ENCODE peak calls at places on chromosomes 11 and 22, in seven cellular contexts. V, I, K, X, U, J and Q are unnamed samples.

GRCh38 chr11:58142781-58143180 is 17.5 kb upstream of the OR9I1 start:
- DNase-seq in V (no peak), I (no peak), J (no peak), U (no peak), K (no peak), X (no peak), Q (no peak)

GRCh38 chr22:27315833-27316232 is 485.7 kb downstream of the MN1 start:
- DNase-seq in J (no peak), X (no peak), V (no peak), K (no peak), U (no peak), I (no peak), Q (no peak)

GRCh38 chr11:19846654-19847330 is 134.2 kb downstream of the NAV2 start:
- DNase-seq in I (no peak), J (no peak), U (no peak), V (no peak), K (no peak), X (no peak), Q (peak; percentile 18)

GRCh38 chr11:6321961-6322362 is 1.7 kb upstream of the CAVIN3 start:
- DNase-seq in J (peak; percentile 37), U (no peak), I (peak; percentile 52), V (no peak), X (no peak), K (no peak), Q (peak; percentile 83)

GRCh38 chr11:95432714-95433503 is 201.9 kb upstream of the SESN3 start:
- DNase-seq in U (no peak), X (peak; percentile 13), J (no peak), V (no peak), I (no peak), K (no peak), Q (peak; percentile 33)

GRCh38 chr11:6568191-6568918 is 35.1 kb downstream of the RRP8 start:
- DNase-seq in X (peak; percentile 65), K (peak; percentile 26), J (peak; percentile 77), V (no peak), U (no peak), I (no peak), Q (peak; percentile 47)

GRCh38 chr11:134052988-134053945 is 15.6 kb upstream of the JAM3 start:
- DNase-seq in J (no peak), U (no peak), X (no peak), I (no peak), K (no peak), V (no peak), Q (peak; percentile 71)

GRCh38 chr11:1672613-1673400 is 24.2 kb upstream of the KRTAP5-6 start:
- DNase-seq in J (no peak), X (no peak), U (no peak), I (no peak), V (no peak), K (no peak), Q (no peak)

GRCh38 chr11:69670158-69670845 is 4.9 kb downstream of the LTO1 start:
- DNase-seq in U (peak; percentile 93), J (peak; percentile 93), V (peak; percentile 77), I (peak; percentile 56), X (peak; percentile 93), K (peak; percentile 40), Q (peak; percentile 90)

GRCh38 chr22:28674121-28674563 is 5.5 kb downstream of the TTC28 start:
- DNase-seq in V (peak; percentile 74), X (no peak), I (no peak), K (peak; percentile 88), U (peak; percentile 10), J (peak; percentile 38), Q (peak; percentile 41)

GRCh38 chr11:112352907-112353306 is 92.2 kb upstream of the PLET1 start:
- DNase-seq in I (no peak), U (no peak), V (no peak), X (no peak), K (no peak), J (peak; percentile 8), Q (peak; percentile 12)

GRCh38 chr11:20563871-20564270 is 35.5 kb upstream of the SLC6A5 start:
- DNase-seq in I (no peak), J (no peak), K (no peak), U (no peak), X (no peak), V (no peak), Q (no peak)

GRCh38 chr11:2420502-2421225 is 20.1 kb downstream of the TSSC4 start:
- DNase-seq in J (peak; percentile 77), V (peak; percentile 77), K (peak; percentile 67), X (peak; percentile 90), U (peak; percentile 99), I (peak; percentile 40), Q (peak; percentile 85)

GRCh38 chr11:134522782-134523570 is 110.9 kb upstream of the B3GAT1 start:
- DNase-seq in J (no peak), V (no peak), U (no peak), K (no peak), X (no peak), I (no peak), Q (no peak)

GRCh38 chr11:67584881-67585873 is 1.6 kb downstream of the GSTP1 start:
- DNase-seq in X (peak; percentile 62), J (no peak), K (no peak), U (peak; percentile 53), I (no peak), V (peak; percentile 81), Q (peak; percentile 30)

GRCh38 chr11:114080219-114080618 is 20.7 kb downstream of the ZBTB16 start:
- DNase-seq in I (no peak), V (no peak), K (peak; percentile 85), J (no peak), U (no peak), X (no peak), Q (peak; percentile 35)
- TF ChIP-seq EZH2phosphoT487 in I (no peak), V (no peak), K (no peak), J (no peak), U (no peak), X (no peak), Q (no peak)

GRCh38 chr11:108628812-108629211 is 35.2 kb upstream of the EXPH5 start:
- DNase-seq in V (no peak), X (no peak), U (no peak), J (no peak), I (no peak), K (no peak), Q (no peak)
- H2AFZ ChIP-seq in V (no peak overlapping the region), X (no peak overlapping the region), U (no peak overlapping the region), J (no peak overlapping the region), I (no peak overlapping the region), K (no peak overlapping the region), Q (no peak overlapping the region)

DNA sequence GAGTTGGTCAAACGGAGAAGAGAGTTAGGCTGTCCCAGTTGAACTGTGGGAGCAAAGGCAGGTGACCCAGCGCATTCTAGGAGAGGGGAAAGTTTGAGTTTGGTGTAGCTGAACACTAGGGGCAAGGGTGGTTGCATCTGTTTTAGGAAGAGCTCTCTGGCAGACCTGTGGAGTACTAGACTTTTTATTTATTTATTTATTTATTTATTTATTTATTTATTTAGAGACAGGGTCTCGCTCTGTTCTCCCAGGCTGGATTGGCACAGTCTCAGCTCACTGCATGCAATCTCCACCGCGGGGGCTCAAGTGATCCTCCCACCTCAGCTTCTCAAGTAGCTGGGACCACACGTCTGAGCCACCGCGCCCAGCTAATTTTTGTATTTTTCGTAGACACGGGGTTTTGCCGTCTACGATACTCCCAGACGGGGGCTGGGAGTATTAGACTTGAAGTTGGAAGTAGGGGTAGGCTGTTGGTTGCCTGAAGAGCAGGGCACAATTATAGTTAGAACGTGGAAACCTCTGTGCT is 947 bp upstream of the ACER3 start:
- DNase-seq in X (no peak), U (no peak), I (no peak), V (no peak), J (no peak), K (no peak), Q (no peak)
- TF ChIP-seq EZH2phosphoT487 in X (no peak), U (no peak), I (no peak), V (no peak), J (no peak), K (no peak), Q (no peak)

GRCh38 chr11:35058318-35058717 is 80.7 kb upstream of the CD44 start:
- DNase-seq in U (no peak), V (no peak), X (no peak), K (no peak), J (no peak), I (no peak), Q (no peak)

GRCh38 chr11:35059040-35059439 is 79.9 kb upstream of the CD44 start:
- DNase-seq in K (no peak), U (no peak), V (peak; percentile 59), J (no peak), X (no peak), I (no peak), Q (no peak)

GRCh38 chr11:35050596-35050995 is 88.4 kb upstream of the CD44 start:
- DNase-seq in U (no peak), J (no peak), I (no peak), X (no peak), V (no peak), K (no peak), Q (no peak)

GRCh38 chr11:35061516-35062440 is 77.2 kb upstream of the CD44 start:
- DNase-seq in J (peak; percentile 55), U (no peak), X (no peak), V (no peak), K (no peak), I (no peak), Q (peak; percentile 34)

DNA sequence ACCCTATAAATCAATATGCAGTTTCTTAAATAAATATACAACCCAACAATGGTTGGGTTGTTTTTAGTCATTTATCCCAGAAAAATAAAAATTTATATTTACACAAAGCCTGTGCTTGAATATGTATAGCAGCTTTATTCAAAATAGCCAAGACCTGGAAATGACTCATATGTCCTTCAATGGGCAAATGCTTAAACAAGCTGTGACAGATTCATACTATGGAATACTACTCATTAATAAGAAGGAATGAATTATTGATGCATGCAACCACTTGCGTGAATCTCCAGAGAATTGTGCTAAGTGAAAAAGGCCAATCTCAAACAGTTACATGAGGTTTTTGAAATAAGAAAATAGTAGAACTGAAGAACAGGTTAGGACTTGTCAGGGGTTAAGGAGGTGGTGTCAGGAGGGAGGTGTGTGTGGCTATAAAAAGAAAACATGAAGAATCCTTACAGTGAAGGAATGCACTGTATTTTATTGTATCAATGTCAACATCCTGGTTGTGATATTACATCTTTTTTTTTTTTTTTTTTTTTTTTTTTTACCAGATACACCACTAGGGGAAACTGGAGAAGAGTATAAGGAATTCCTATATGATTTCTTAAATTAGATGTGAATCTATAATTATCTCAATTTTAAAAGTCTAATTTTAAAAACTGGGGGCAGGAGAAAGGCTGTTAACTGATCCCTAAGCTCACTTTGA is 82.4 kb upstream of the CD44 start:
- DNase-seq in J (peak; percentile 19), V (no peak), I (no peak), K (no peak), X (no peak), U (no peak), Q (no peak)
- H2AFZ ChIP-seq in J (no peak overlapping the region), V (no peak overlapping the region), I (peak overlapping the region; percentile 54), K (no peak overlapping the region), X (no peak overlapping the region), U (no peak overlapping the region), Q (no peak overlapping the region)